ENCODE peak calls at places on chromosomes 7 and 10, in five cellular contexts. X, O, J, L and S are unnamed samples. For H3K4me1, the result is how much of the 10 kb centered on the place peaks cover.

GRCh38 chr7:110568932-110569331 is 522.0 kb upstream of the LRRN3 start:
- DNase-seq in X (no peak), O (no peak), J (no peak), L (no peak), S (no peak)

GRCh38 chr7:112869111-112869774 is 79.0 kb upstream of the TMEM168 start:
- DNase-seq in X (no peak), O (peak), J (peak), L (peak), S (peak)

GRCh38 chr7:22411977-22412693 is 55.2 kb upstream of the RAPGEF5 start:
- DNase-seq in X (no peak), O (no peak), J (no peak), L (no peak), S (no peak)

GRCh38 chr10:1411451-1411850 is 325.9 kb downstream of the ADARB2 start:
- DNase-seq in X (no peak), O (no peak), J (no peak), L (no peak), S (no peak)

GRCh38 chr10:104337985-104338735 is at the start of gene ITPRIP:
- DNase-seq in X (peak), O (peak), J (peak), L (peak), S (peak)

GRCh38 chr10:97905276-97905675 is 55.6 kb downstream of the GOLGA7B start:
- DNase-seq in X (no peak), O (no peak), J (no peak), L (no peak), S (no peak)

GRCh38 chr7:141361965-141362364 is 189.2 kb upstream of the AGK start:
- DNase-seq in X (no peak), O (no peak), J (no peak), L (no peak), S (no peak)

GRCh38 chr10:76024460-76025123 is 593.2 kb downstream of the LRMDA start:
- DNase-seq in X (no peak), O (no peak), J (no peak), L (no peak), S (no peak)

GRCh38 chr7:87600130-87601124 is at the start of gene ABCB1:
- DNase-seq in X (no peak), O (peak), J (peak), L (peak), S (peak)

GRCh38 chr10:77511498-77512218 is 126.0 kb downstream of the KCNMA1 start:
- DNase-seq in X (no peak), O (no peak), J (no peak), L (no peak), S (no peak)

GRCh38 chr10:21978191-21978862 is 25.2 kb downstream of the DNAJC1 start:
- DNase-seq in X (no peak), O (no peak), J (no peak), L (no peak), S (no peak)

GRCh38 chr10:11397980-11398580 is 213.4 kb downstream of the USP6NL start:
- DNase-seq in X (no peak), O (no peak), J (no peak), L (peak), S (no peak)

GRCh38 chr10:58064714-58065528 is 202.8 kb downstream of the IPMK start:
- DNase-seq in X (no peak), O (no peak), J (peak), L (peak), S (no peak)

GRCh38 chr7:154484406-154484805 is 432.2 kb downstream of the DPP6 start:
- DNase-seq in X (no peak), O (no peak), J (peak), L (no peak), S (no peak)

GRCh38 chr10:124087672-124088634 is 5.4 kb downstream of the CHST15 start:
- DNase-seq in X (peak), O (no peak), J (no peak), L (no peak), S (no peak)

GRCh38 chr10:29595636-29596225 is 39.0 kb downstream of the SVIL start:
- DNase-seq in X (no peak), O (no peak), J (no peak), L (no peak), S (no peak)

GRCh38 chr7:130732980-130733865 is 784 bp downstream of the KLF14 start:
- DNase-seq in X (peak), O (no peak), J (peak), L (peak), S (no peak)

GRCh38 chr7:89845952-89846351 is 308.3 kb upstream of the STEAP1 start:
- DNase-seq in X (no peak), O (no peak), J (no peak), L (no peak), S (no peak)

GRCh38 chr7:30276203-30276900 is 8.0 kb upstream of the ZNRF2 start:
- DNase-seq in X (no peak), O (peak), J (peak), L (peak), S (peak)

GRCh38 chr7:106775552-106775936 is 89.5 kb upstream of the PIK3CG start:
- DNase-seq in X (no peak), O (no peak), J (peak), L (no peak), S (no peak)

GRCh38 chr10:18240185-18240882 is 100.1 kb downstream of the CACNB2 start:
- DNase-seq in X (no peak), O (no peak), J (no peak), L (no peak), S (no peak)

GRCh38 chr7:46744957-46745699 is 824.1 kb upstream of the IGFBP3 start:
- DNase-seq in X (no peak), O (no peak), J (no peak), L (no peak), S (no peak)

GRCh38 chr10:52883996-52884871 is 111.7 kb upstream of the MBL2 start:
- DNase-seq in X (peak), O (no peak), J (peak), L (peak), S (no peak)

GRCh38 chr7:99034932-99035722 is 108.8 kb downstream of the SMURF1 start:
- DNase-seq in X (no peak), O (no peak), J (no peak), L (peak), S (no peak)

GRCh38 chr10:128883126-128884060 is 583.6 kb upstream of the MGMT start:
- DNase-seq in X (no peak), O (no peak), J (no peak), L (no peak), S (no peak)

GRCh38 chr7:121084748-121085336 is 96.3 kb downstream of the CPED1 start:
- DNase-seq in X (no peak), O (no peak), J (no peak), L (no peak), S (no peak)

GRCh38 chr7:73968511-73968910 is 59.5 kb upstream of the ELN start:
- DNase-seq in X (no peak), O (no peak), J (no peak), L (no peak), S (no peak)

GRCh38 chr7:128318696-128319095 is 25.0 kb downstream of the RBM28 start:
- DNase-seq in X (no peak), O (no peak), J (no peak), L (no peak), S (no peak)

GRCh38 chr10:79226391-79227245 is 120.7 kb upstream of the PPIF start:
- DNase-seq in X (no peak), O (no peak), J (no peak), L (no peak), S (no peak)

GRCh38 chr7:102061354-102061945 is 225.2 kb upstream of the SH2B2 start:
- DNase-seq in X (no peak), O (no peak), J (no peak), L (no peak), S (no peak)

GRCh38 chr7:74568658-74569057 is 88.9 kb upstream of the GTF2I start:
- DNase-seq in X (no peak), O (no peak), J (no peak), L (no peak), S (no peak)

GRCh38 chr7:102009628-102010027 is 192.2 kb downstream of the CUX1 start:
- DNase-seq in X (no peak), O (no peak), J (no peak), L (no peak), S (no peak)

GRCh38 chr10:48927198-48927597 is 12.4 kb downstream of the LRRC18 start:
- DNase-seq in X (no peak), O (no peak), J (no peak), L (no peak), S (no peak)

GRCh38 chr7:121954803-121955202 is 81.8 kb downstream of the PTPRZ1 start:
- DNase-seq in X (no peak), O (no peak), J (no peak), L (no peak), S (no peak)

GRCh38 chr10:113424304-113424721 is 128.5 kb upstream of the HABP2 start:
- DNase-seq in X (no peak), O (no peak), J (no peak), L (peak), S (no peak)

GRCh38 chr7:94067506-94067905 is 63.4 kb upstream of the BET1 start:
- DNase-seq in X (no peak), O (no peak), J (no peak), L (no peak), S (no peak)

GRCh38 chr7:84535584-84536255 is 341.1 kb upstream of the SEMA3A start:
- DNase-seq in X (no peak), O (no peak), J (no peak), L (no peak), S (no peak)

DNA sequence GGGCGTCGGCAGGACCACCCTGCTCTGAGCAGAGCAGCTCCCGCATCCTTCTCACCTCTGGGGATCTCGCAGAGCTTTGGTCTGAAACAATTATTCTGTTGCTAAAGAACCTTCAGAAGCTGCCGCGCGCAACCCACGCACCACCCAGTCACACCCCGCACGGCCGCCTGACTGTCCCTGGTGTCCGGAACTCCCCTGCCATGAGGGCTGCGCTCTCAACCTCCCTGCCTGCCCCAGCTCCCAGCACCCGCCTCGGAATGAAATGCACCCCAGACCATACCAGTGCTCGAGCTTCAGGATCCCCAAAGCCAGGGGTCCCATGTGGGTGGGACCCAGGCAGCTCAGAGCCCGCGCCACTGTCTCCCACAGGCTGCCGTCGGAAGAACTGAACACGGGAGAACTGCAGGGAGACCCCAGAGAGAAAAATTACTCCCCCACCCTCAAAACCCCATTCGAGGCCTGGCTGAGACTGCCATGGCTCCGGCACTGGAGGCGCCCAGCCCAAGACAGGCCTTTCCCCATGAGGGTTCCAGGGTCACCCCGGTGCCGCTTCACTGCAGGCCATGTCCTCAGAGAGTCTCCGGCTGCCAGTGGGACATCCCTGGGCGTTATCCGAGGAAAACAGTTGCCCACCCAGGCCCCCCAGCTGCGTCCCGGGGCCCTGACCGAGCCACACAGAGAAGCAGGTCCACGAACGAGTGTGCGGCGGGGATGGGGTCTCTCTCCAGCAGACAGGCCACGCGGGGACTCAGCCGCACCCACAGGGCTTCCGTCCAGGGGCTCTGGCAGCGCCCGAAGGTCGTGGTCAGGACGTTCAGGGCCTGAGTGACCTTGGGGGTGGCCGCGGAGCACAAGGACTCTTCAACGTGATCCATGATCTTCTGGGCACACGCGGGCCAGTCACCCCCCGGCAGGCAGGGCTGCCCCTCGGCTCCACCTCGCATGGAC is 12.1 kb downstream of the BRAT1 start:
- DNase-seq in X (no peak), O (no peak), J (no peak), L (no peak), S (no peak)
- H3K4me3 ChIP-seq in X (no peak), O (no peak), J (no peak), L (no peak), S (no peak)

GRCh38 chr10:95513941-95514392 is 47.2 kb downstream of the SORBS1 start:
- DNase-seq in X (peak), O (no peak), J (no peak), L (no peak), S (no peak)
- H3K27ac ChIP-seq in X (peak), O (no peak), J (no peak), L (peak), S (no peak)

GRCh38 chr10:72085166-72085565 is 3.2 kb downstream of the SPOCK2 start:
- DNase-seq in X (no peak), O (no peak), J (no peak), L (no peak), S (no peak)
- H3K4me1 ChIP-seq in X (under half), O (half or more), J (under half), L (under half), S (half or more)

GRCh38 chr10:69047111-69047837 is 40.6 kb upstream of the SRGN start:
- DNase-seq in X (no peak), O (no peak), J (no peak), L (no peak), S (no peak)
- H3K4me3 ChIP-seq in X (no peak), O (no peak), J (no peak), L (no peak), S (no peak)

DNA sequence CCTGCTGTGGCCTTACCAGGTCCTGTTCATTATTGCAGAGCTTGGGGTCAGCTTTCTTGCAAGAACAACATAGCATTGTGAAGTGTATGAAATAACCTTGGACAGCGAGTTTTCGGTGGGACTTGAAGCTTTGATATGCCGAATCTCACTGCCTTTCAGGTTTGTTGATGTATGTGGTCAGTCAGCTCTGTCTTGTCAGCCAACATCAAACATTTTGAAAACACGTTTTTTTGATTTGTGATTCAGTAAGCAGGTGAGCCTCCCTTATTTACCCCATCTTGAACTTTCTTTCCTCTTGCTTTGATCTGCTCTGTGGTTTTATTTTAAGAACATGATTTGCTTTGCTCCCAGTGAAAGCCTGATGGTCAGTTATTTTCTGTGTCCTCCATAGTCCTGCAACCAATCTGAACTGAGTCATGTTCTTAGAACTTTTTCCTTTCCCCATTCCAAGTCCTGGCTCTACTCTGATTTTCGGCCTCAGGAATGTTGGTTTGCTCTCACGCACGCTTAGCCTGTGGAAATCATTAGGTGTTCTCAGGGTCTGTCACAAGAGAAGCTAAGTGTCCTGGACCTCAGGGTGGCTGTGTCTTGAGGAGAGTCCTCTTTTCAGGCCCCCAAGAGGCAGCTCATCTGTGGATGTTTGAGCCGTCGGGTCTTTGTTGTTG is 8.7 kb downstream of the WBP1L start:
- DNase-seq in X (no peak), O (no peak), J (no peak), L (no peak), S (no peak)
- H3K27ac ChIP-seq in X (peak), O (no peak), J (no peak), L (peak), S (no peak)

GRCh38 chr7:44486001-44486400 is 4.5 kb downstream of the NUDCD3 start:
- DNase-seq in X (no peak), O (no peak), J (no peak), L (no peak), S (no peak)
- H3K4me1 ChIP-seq in X (under half), O (half or more), J (under half), L (under half), S (half or more)

GRCh38 chr7:129367349-129367699 is 66.9 kb upstream of the STRIP2 start:
- DNase-seq in X (no peak), O (no peak), J (no peak), L (no peak), S (no peak)

GRCh38 chr7:129362528-129362927 is 71.7 kb upstream of the STRIP2 start:
- DNase-seq in X (no peak), O (no peak), J (no peak), L (no peak), S (no peak)

GRCh38 chr7:129368389-129368986 is 65.7 kb upstream of the STRIP2 start:
- DNase-seq in X (no peak), O (no peak), J (peak), L (no peak), S (no peak)

GRCh38 chr7:129370812-129371211 is 63.4 kb upstream of the STRIP2 start:
- DNase-seq in X (no peak), O (no peak), J (peak), L (no peak), S (no peak)

DNA sequence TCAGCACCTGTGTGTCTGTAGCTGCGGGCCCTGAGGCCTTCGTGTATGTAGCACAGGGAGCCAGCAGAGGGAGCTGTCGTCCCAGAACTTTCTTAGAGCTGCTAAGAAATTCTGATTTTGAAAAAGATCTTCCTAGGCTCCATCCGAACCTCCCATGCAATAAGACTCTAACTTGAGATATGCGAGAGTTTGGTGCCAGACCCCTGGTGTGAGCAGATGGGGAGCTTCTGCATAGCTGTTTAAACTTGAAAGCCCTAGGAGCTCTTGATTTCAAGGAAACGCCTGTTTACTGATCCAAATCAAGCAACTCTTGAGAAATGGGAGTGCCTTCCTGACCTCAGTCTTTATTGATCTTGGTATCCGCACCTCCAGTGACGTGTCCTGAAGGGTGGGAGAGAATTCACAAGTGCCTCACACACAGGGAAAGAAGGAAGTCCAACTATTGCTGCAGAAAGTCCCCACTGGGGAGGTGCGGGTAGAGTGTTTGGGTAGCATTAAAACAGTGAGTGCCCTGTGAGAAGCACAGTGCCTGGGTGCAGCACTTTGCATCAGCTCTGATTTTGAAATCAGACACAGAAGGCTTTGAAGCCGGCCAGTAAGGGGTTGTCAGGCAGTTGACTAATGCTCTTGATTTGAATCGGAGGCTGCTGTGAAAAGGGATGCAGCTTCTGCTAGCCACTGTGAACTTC is 66.4 kb upstream of the STRIP2 start:
- DNase-seq in X (peak), O (peak), J (peak), L (peak), S (peak)
- H3K4me3 ChIP-seq in X (no peak), O (no peak), J (peak), L (no peak), S (peak)